ENCODE peak calls at places on chromosomes 12 and 14, in seven cellular contexts. H is lower lobe of right lung; I is SIG-M5; K is MV-4-11; C is GOT3; V is activated T-helper 9 cell treated with anti-CD3 and anti-CD28 coated beads, Interleukin-2, amount 50 U/mL, for 16 hours; R is right cardiac atrium. L is an unnamed sample.

GRCh38 chr14:74508844-74509428 is 15.4 kb downstream of the ISCA2 start:
- DNase-seq in H (peak; percentile 35), I (no peak), R (peak; percentile 32), K (no peak), C (no peak), V (no peak), L (no peak)

GRCh38 chr14:64721391-64721791 is 17.2 kb downstream of the PLEKHG3 start:
- DNase-seq in K (no peak), H (no peak), C (no peak), R (peak; percentile 75), I (no peak), V (no peak), L (no peak)

GRCh38 chr12:116067892-116068291 is 209.6 kb downstream of the MED13L start:
- DNase-seq in K (peak; percentile 42), V (no peak), R (no peak), I (no peak), H (no peak), C (no peak), L (no peak)

GRCh38 chr12:53795927-53796326 is 44.1 kb upstream of the CISTR start:
- DNase-seq in K (no peak), I (no peak), C (no peak), V (no peak), H (no peak), R (no peak), L (no peak)

GRCh38 chr14:72000907-72001306 is 68.7 kb downstream of the RGS6 start:
- DNase-seq in I (no peak), V (no peak), K (peak; percentile 77), H (peak; percentile 48), C (no peak), R (peak; percentile 76), L (no peak)

GRCh38 chr12:81146228-81147225 is 68.6 kb downstream of the ACSS3 start:
- DNase-seq in K (no peak), C (no peak), I (no peak), H (no peak), V (no peak), R (no peak), L (no peak)

GRCh38 chr14:95041477-95042020 is 115.8 kb downstream of the DICER1 start:
- DNase-seq in V (no peak), K (no peak), H (no peak), C (no peak), R (no peak), I (no peak), L (no peak)

GRCh38 chr12:113910751-113911272 is 55.3 kb downstream of the RBM19 start:
- DNase-seq in R (no peak), V (no peak), C (no peak), K (no peak), I (no peak), H (no peak), L (no peak)

GRCh38 chr12:99984271-99985128 is at the start of gene ANKS1B:
- DNase-seq in K (no peak), I (no peak), R (peak; percentile 85), H (peak; percentile 72), V (no peak), C (no peak), L (peak; percentile 30)